ENCODE peak calls at places on chromosome 3, in four cellular contexts. One of them, this sample, is unnamed.
A peak's percentile ranks its signal among the peaks of the same experiment; 100 is the strongest.

GRCh38 chr3:83453010-83453409 is 1505.8 kb upstream of the CADM2 start:
- DNase-seq in tibial nerve: no peak
- DNase-seq in heart right ventricle: no peak
- DNase-seq in cardiac fibroblast: no peak
- DNase-seq in this sample: no peak

GRCh38 chr3:138389144-138389601 is 40.8 kb downstream of the MRAS start:
- DNase-seq in cardiac fibroblast: no peak
- DNase-seq in heart right ventricle: no peak
- DNase-seq in tibial nerve: no peak
- DNase-seq in this sample: no peak

GRCh38 chr3:64240959-64241358 is 15.7 kb upstream of the PRICKLE2 start:
- DNase-seq in tibial nerve: no peak
- DNase-seq in cardiac fibroblast: no peak
- DNase-seq in heart right ventricle: no peak
- DNase-seq in this sample: no peak

GRCh38 chr3:121063628-121064027 is 155.6 kb downstream of the STXBP5L start:
- DNase-seq in heart right ventricle: no peak
- DNase-seq in tibial nerve: no peak
- DNase-seq in cardiac fibroblast: no peak
- DNase-seq in this sample: no peak

GRCh38 chr3:52211268-52211891 is 13.4 kb downstream of the ALAS1 start:
- DNase-seq in cardiac fibroblast: no peak
- DNase-seq in tibial nerve: no peak
- DNase-seq in heart right ventricle: no peak
- DNase-seq in this sample: no peak

GRCh38 chr3:151379083-151379734 is 5.3 kb downstream of the P2RY12 start:
- DNase-seq in cardiac fibroblast: peak; percentile 26
- DNase-seq in tibial nerve: no peak
- DNase-seq in heart right ventricle: peak; percentile 16
- DNase-seq in this sample: no peak

GRCh38 chr3:5186089-5186853 is 1.2 kb upstream of the EDEM1 start:
- DNase-seq in tibial nerve: no peak
- DNase-seq in cardiac fibroblast: no peak
- DNase-seq in heart right ventricle: no peak
- DNase-seq in this sample: no peak

GRCh38 chr3:51937611-51938450 is 3.9 kb downstream of the RRP9 start:
- DNase-seq in tibial nerve: no peak
- DNase-seq in cardiac fibroblast: no peak
- DNase-seq in heart right ventricle: no peak
- DNase-seq in this sample: peak; percentile 60

GRCh38 chr3:94256888-94257813 is 194.3 kb downstream of the NSUN3 start:
- DNase-seq in heart right ventricle: no peak
- DNase-seq in cardiac fibroblast: no peak
- DNase-seq in tibial nerve: no peak
- DNase-seq in this sample: no peak

GRCh38 chr3:114420072-114420471 is 126.2 kb downstream of the TIGIT start:
- DNase-seq in heart right ventricle: no peak
- DNase-seq in cardiac fibroblast: no peak
- DNase-seq in tibial nerve: no peak
- DNase-seq in this sample: no peak

GRCh38 chr3:50137567-50137966 is 17.6 kb upstream of the SEMA3F start:
- DNase-seq in cardiac fibroblast: no peak
- DNase-seq in heart right ventricle: no peak
- DNase-seq in tibial nerve: no peak
- DNase-seq in this sample: no peak

GRCh38 chr3:123110238-123110952 is 43.6 kb downstream of the PDIA5 start:
- DNase-seq in heart right ventricle: no peak
- DNase-seq in tibial nerve: no peak
- DNase-seq in cardiac fibroblast: no peak
- DNase-seq in this sample: no peak

GRCh38 chr3:81743096-81744025 is 18.1 kb downstream of the GBE1 start:
- DNase-seq in tibial nerve: peak; percentile 52
- DNase-seq in cardiac fibroblast: peak; percentile 99
- DNase-seq in heart right ventricle: no peak
- DNase-seq in this sample: no peak

GRCh38 chr3:18044191-18044590 is 301.8 kb upstream of the TBC1D5 start:
- DNase-seq in cardiac fibroblast: no peak
- DNase-seq in tibial nerve: no peak
- DNase-seq in heart right ventricle: no peak
- DNase-seq in this sample: no peak

GRCh38 chr3:167184511-167184910 is 195.6 kb downstream of the ZBBX start:
- DNase-seq in heart right ventricle: no peak
- DNase-seq in cardiac fibroblast: no peak
- DNase-seq in tibial nerve: no peak
- DNase-seq in this sample: no peak

GRCh38 chr3:179260949-179261765 is 10.2 kb upstream of the KCNMB3 start:
- DNase-seq in cardiac fibroblast: peak; percentile 57
- DNase-seq in tibial nerve: peak; percentile 16
- DNase-seq in heart right ventricle: peak; percentile 83
- DNase-seq in this sample: peak; percentile 32

GRCh38 chr3:161890147-161890625 is 393.6 kb downstream of the OTOL1 start:
- DNase-seq in cardiac fibroblast: peak; percentile 98
- DNase-seq in heart right ventricle: no peak
- DNase-seq in tibial nerve: peak; percentile 5
- DNase-seq in this sample: no peak

GRCh38 chr3:149373235-149374125 is 4.0 kb downstream of the TM4SF1 start:
- DNase-seq in cardiac fibroblast: peak; percentile 93
- DNase-seq in heart right ventricle: no peak
- DNase-seq in tibial nerve: no peak
- DNase-seq in this sample: no peak

GRCh38 chr3:184419171-184419570 is 39.3 kb downstream of the CHRD start:
- DNase-seq in heart right ventricle: no peak
- DNase-seq in tibial nerve: no peak
- DNase-seq in cardiac fibroblast: no peak
- DNase-seq in this sample: no peak

GRCh38 chr3:10007126-10007782 is 19.0 kb upstream of the FANCD2 start:
- DNase-seq in heart right ventricle: no peak
- DNase-seq in cardiac fibroblast: no peak
- DNase-seq in tibial nerve: no peak
- DNase-seq in this sample: no peak

GRCh38 chr3:69869643-69870042 is 129.9 kb upstream of the SAMMSON start:
- DNase-seq in cardiac fibroblast: peak; percentile 37
- DNase-seq in tibial nerve: no peak
- DNase-seq in heart right ventricle: no peak
- DNase-seq in this sample: no peak

GRCh38 chr3:154210986-154211385 is 89.8 kb downstream of the ARHGEF26 start:
- DNase-seq in tibial nerve: no peak
- DNase-seq in heart right ventricle: no peak
- DNase-seq in cardiac fibroblast: no peak
- DNase-seq in this sample: no peak

GRCh38 chr3:30578986-30579579 is 27.3 kb upstream of the TGFBR2 start:
- DNase-seq in heart right ventricle: no peak
- DNase-seq in cardiac fibroblast: no peak
- DNase-seq in tibial nerve: no peak
- DNase-seq in this sample: no peak

GRCh38 chr3:145639207-145639606 is 521.8 kb downstream of the PLOD2 start:
- DNase-seq in cardiac fibroblast: no peak
- DNase-seq in tibial nerve: no peak
- DNase-seq in heart right ventricle: no peak
- DNase-seq in this sample: no peak

GRCh38 chr3:52291508-52292181 is 4.0 kb downstream of the GLYCTK start:
- DNase-seq in tibial nerve: no peak
- DNase-seq in heart right ventricle: no peak
- DNase-seq in cardiac fibroblast: no peak
- DNase-seq in this sample: no peak

GRCh38 chr3:150345021-150345538 is 63.0 kb upstream of the TSC22D2 start:
- DNase-seq in cardiac fibroblast: peak; percentile 19
- DNase-seq in tibial nerve: no peak
- DNase-seq in heart right ventricle: no peak
- DNase-seq in this sample: no peak

GRCh38 chr3:130276203-130276803 is 69.2 kb upstream of the COL6A5 start:
- DNase-seq in cardiac fibroblast: peak; percentile 68
- DNase-seq in heart right ventricle: no peak
- DNase-seq in tibial nerve: peak; percentile 13
- DNase-seq in this sample: no peak

GRCh38 chr3:187567026-187567425 is 103.2 kb downstream of the SST start:
- DNase-seq in heart right ventricle: no peak
- DNase-seq in tibial nerve: no peak
- DNase-seq in cardiac fibroblast: peak; percentile 58
- DNase-seq in this sample: no peak

GRCh38 chr3:13416002-13416793 is 3.9 kb downstream of the NUP210 start:
- DNase-seq in tibial nerve: no peak
- DNase-seq in heart right ventricle: no peak
- DNase-seq in cardiac fibroblast: no peak
- DNase-seq in this sample: no peak

GRCh38 chr3:78728406-78729145 is 1039.2 kb downstream of the ROBO1 start:
- DNase-seq in tibial nerve: peak; percentile 21
- DNase-seq in heart right ventricle: peak; percentile 61
- DNase-seq in cardiac fibroblast: peak; percentile 60
- DNase-seq in this sample: peak; percentile 67

GRCh38 chr3:126216416-126216815 is 36.0 kb upstream of the ALDH1L1 start:
- DNase-seq in heart right ventricle: no peak
- DNase-seq in tibial nerve: no peak
- DNase-seq in cardiac fibroblast: peak; percentile 56
- DNase-seq in this sample: no peak

GRCh38 chr3:128804817-128805166 is 74.6 kb upstream of the ACAD9 start:
- DNase-seq in tibial nerve: no peak
- DNase-seq in cardiac fibroblast: no peak
- DNase-seq in heart right ventricle: no peak
- DNase-seq in this sample: no peak

GRCh38 chr3:79947469-79947868 is 179.7 kb upstream of the ROBO1 start:
- DNase-seq in heart right ventricle: no peak
- DNase-seq in tibial nerve: no peak
- DNase-seq in cardiac fibroblast: peak; percentile 5
- DNase-seq in this sample: no peak

GRCh38 chr3:194768586-194768985 is 82.9 kb downstream of the FAM43A start:
- DNase-seq in tibial nerve: no peak
- DNase-seq in heart right ventricle: no peak
- DNase-seq in cardiac fibroblast: no peak
- DNase-seq in this sample: no peak

GRCh38 chr3:41198526-41198925 is 779 bp upstream of the CTNNB1 start:
- DNase-seq in heart right ventricle: peak; percentile 28
- DNase-seq in cardiac fibroblast: peak; percentile 24
- DNase-seq in tibial nerve: peak; percentile 43
- DNase-seq in this sample: peak; percentile 74

GRCh38 chr3:172405914-172406313 is 42.3 kb downstream of the GHSR start:
- DNase-seq in cardiac fibroblast: no peak
- DNase-seq in tibial nerve: no peak
- DNase-seq in heart right ventricle: no peak
- DNase-seq in this sample: no peak

GRCh38 chr3:52215351-52215750 is 10.1 kb downstream of the TLR9 start:
- DNase-seq in tibial nerve: no peak
- DNase-seq in heart right ventricle: no peak
- DNase-seq in cardiac fibroblast: no peak
- DNase-seq in this sample: no peak

GRCh38 chr3:185940951-185941350 is 3.1 kb upstream of the TRA2B start:
- DNase-seq in tibial nerve: no peak
- DNase-seq in cardiac fibroblast: no peak
- DNase-seq in heart right ventricle: no peak
- DNase-seq in this sample: no peak

GRCh38 chr3:185943363-185944106 is 5.7 kb upstream of the TRA2B start:
- DNase-seq in cardiac fibroblast: peak; percentile 89
- DNase-seq in heart right ventricle: peak; percentile 79
- DNase-seq in tibial nerve: peak; percentile 90
- DNase-seq in this sample: peak; percentile 90

GRCh38 chr3:185942396-185942795 is 4.6 kb upstream of the TRA2B start:
- DNase-seq in cardiac fibroblast: no peak
- DNase-seq in tibial nerve: no peak
- DNase-seq in heart right ventricle: no peak
- DNase-seq in this sample: no peak

GRCh38 chr3:185939721-185940120 is 1.9 kb upstream of the TRA2B start:
- DNase-seq in cardiac fibroblast: no peak
- DNase-seq in heart right ventricle: no peak
- DNase-seq in tibial nerve: no peak
- DNase-seq in this sample: no peak

GRCh38 chr3:185942907-185943306 is 5.1 kb upstream of the TRA2B start:
- DNase-seq in cardiac fibroblast: no peak
- DNase-seq in heart right ventricle: no peak
- DNase-seq in tibial nerve: no peak
- DNase-seq in this sample: no peak
- H3K4me3 ChIP-seq in cardiac fibroblast: no peak overlapping the region
- H3K4me3 ChIP-seq in heart right ventricle: no peak overlapping the region
- H3K4me3 ChIP-seq in tibial nerve: no peak overlapping the region
- H3K4me3 ChIP-seq in this sample: no peak overlapping the region

DNA sequence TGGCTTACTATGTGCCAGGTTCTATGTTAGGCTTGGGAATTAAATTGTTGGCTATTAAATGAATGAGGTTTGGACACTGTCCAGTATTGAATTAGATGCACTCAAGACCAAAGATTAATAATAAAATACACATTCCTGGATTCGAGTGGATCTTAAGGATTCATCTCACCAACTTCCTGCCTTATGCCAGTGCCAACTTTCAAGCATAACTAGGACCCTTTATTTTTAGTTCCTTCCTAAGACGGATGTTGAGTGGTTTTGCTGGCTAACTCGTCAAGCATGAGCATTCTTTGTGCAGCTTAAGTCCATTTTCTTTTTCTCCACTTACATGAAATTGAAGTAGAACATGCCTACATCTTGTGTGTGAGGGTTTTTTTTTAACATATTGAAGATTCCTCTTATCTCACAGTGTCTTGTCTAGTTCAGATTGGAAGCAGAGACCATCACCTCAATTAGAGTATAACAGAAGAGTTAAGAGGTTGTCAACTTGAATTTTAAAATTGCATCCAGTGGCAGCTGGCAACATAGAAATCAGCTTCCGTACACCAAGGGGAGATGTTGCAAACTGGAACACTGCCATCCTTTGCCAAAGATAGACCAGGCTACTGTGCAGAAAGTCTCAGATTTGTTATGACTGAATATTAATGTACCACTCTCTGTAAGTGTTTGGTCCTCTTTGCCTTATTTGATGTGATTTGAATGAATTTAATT is 106.3 kb upstream of the BFSP2 start:
- DNase-seq in heart right ventricle: no peak
- DNase-seq in cardiac fibroblast: no peak
- DNase-seq in tibial nerve: no peak
- DNase-seq in this sample: no peak
- H3K4me3 ChIP-seq in heart right ventricle: no peak overlapping the region
- H3K4me3 ChIP-seq in cardiac fibroblast: no peak overlapping the region
- H3K4me3 ChIP-seq in tibial nerve: no peak overlapping the region
- H3K4me3 ChIP-seq in this sample: no peak overlapping the region

GRCh38 chr3:186121271-186121670 is 12.4 kb upstream of the ETV5 start:
- DNase-seq in cardiac fibroblast: no peak
- DNase-seq in tibial nerve: no peak
- DNase-seq in heart right ventricle: no peak
- DNase-seq in this sample: no peak
- H3K4me3 ChIP-seq in cardiac fibroblast: no peak overlapping the region
- H3K4me3 ChIP-seq in tibial nerve: no peak overlapping the region
- H3K4me3 ChIP-seq in heart right ventricle: no peak overlapping the region
- H3K4me3 ChIP-seq in this sample: no peak overlapping the region

DNA sequence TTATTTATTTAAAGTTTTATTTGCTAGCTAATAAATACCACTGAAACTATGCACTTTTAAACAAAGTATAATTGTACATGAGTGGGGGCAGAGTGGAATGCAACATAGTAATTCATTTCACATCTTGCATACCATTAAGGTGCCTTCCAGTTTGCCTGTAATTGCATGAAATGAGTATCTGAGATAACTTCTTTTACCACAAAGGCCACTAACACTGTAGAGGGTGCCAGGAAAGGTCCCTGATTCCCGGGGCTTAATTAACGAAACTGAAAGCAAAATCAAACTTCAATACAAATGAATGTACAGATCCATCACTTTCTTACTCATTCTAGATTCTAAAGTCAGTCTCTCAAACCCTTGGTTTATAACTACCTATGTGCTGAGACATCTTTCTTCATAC is 2.1 kb downstream of the CD47 start:
- DNase-seq in tibial nerve: no peak
- DNase-seq in cardiac fibroblast: peak; percentile 25
- DNase-seq in heart right ventricle: no peak
- DNase-seq in this sample: no peak
- H3K4me3 ChIP-seq in tibial nerve: peak overlapping the region; percentile 82
- H3K4me3 ChIP-seq in cardiac fibroblast: no peak overlapping the region
- H3K4me3 ChIP-seq in heart right ventricle: peak overlapping the region; percentile 96
- H3K4me3 ChIP-seq in this sample: peak overlapping the region; percentile 84

This sample was measured in tibial artery.